ENCODE peak calls at places on chromosomes 1 and 21, in six cellular contexts. H is suprapubic skin, X is sigmoid colon, M is A549, K is H1, Z is ovary. I is an unnamed sample.

GRCh38 chr1:29878501-29878900 is 642.2 kb downstream of the PTPRU start:
- DNase-seq in H (peak; percentile 43), X (no peak), M (no peak), K (no peak), Z (no peak), I (no peak)

GRCh38 chr1:34879230-34879629 is 19.7 kb upstream of the SMIM12 start:
- DNase-seq in H (no peak), X (no peak), M (no peak), K (no peak), Z (no peak), I (no peak)

GRCh38 chr1:158115126-158115525 is 65.6 kb upstream of the CD1D start:
- DNase-seq in H (no peak), X (no peak), M (no peak), K (no peak), Z (no peak), I (no peak)

GRCh38 chr1:192445243-192445642 is 128.5 kb downstream of the RGS21 start:
- DNase-seq in H (no peak), X (no peak), M (no peak), K (no peak), Z (no peak), I (no peak)

GRCh38 chr1:193325042-193325441 is 138.6 kb upstream of the B3GALT2 start:
- DNase-seq in H (no peak), X (no peak), M (no peak), K (no peak), Z (no peak), I (no peak)

GRCh38 chr1:151945725-151946365 is 36.5 kb upstream of the THEM4 start:
- DNase-seq in H (peak; percentile 96), X (peak; percentile 95), M (peak; percentile 90), K (peak; percentile 57), Z (peak; percentile 78), I (peak; percentile 73)

GRCh38 chr1:168654198-168654910 is 74.7 kb downstream of the DPT start:
- DNase-seq in H (no peak), X (no peak), M (no peak), K (no peak), Z (no peak), I (no peak)

GRCh38 chr1:22794691-22795090 is 84.1 kb downstream of the EPHB2 start:
- DNase-seq in H (no peak), X (no peak), M (no peak), K (no peak), Z (no peak), I (no peak)

GRCh38 chr1:246971322-246971721 is 36.5 kb downstream of the ZNF695 start:
- DNase-seq in H (no peak), X (no peak), M (no peak), K (peak; percentile 47), Z (peak; percentile 68), I (peak; percentile 63)

GRCh38 chr1:198496216-198497143 is 44.0 kb downstream of the ATP6V1G3 start:
- DNase-seq in H (no peak), X (no peak), M (no peak), K (no peak), Z (no peak), I (no peak)

GRCh38 chr1:32072622-32073386 is at the start of gene TMEM39B:
- DNase-seq in H (peak; percentile 97), X (peak; percentile 97), M (peak; percentile 82), K (peak; percentile 97), Z (peak; percentile 95), I (peak; percentile 97)

GRCh38 chr1:153485880-153486279 is 25.4 kb upstream of the S100A7 start:
- DNase-seq in H (no peak), X (no peak), M (no peak), K (no peak), Z (no peak), I (no peak)

GRCh38 chr1:41152622-41153044 is 89.5 kb downstream of the SCMH1 start:
- DNase-seq in H (no peak), X (peak; percentile 65), M (peak; percentile 38), K (no peak), Z (no peak), I (no peak)

GRCh38 chr1:214277704-214278635 is 3.0 kb upstream of the SMYD2 start:
- DNase-seq in H (no peak), X (no peak), M (no peak), K (no peak), Z (no peak), I (no peak)

GRCh38 chr21:29130234-29130993 is at the start of gene MAP3K7CL:
- DNase-seq in H (peak; percentile 83), X (peak; percentile 81), M (no peak), K (no peak), Z (no peak), I (no peak)

DNA sequence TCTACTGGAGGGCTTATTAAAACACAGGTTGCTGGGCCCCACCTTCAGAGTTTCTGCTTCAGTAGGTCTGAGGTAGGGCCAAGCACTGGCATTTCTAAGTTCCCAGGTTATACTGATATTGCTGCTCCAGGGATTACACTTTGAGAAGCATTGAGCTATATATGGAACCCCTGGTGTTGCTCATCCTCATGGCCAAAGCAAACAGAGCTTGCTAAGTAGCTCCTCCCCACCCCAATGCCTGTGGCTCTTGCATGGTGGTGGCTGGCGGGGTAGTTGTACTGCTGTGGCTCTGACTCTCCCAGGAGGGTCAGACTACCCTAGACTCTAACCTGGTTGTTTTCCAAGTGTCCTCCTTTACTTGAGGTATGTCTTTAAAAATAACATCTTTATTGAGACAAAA is 143.6 kb downstream of the SPATA46 start:
- DNase-seq in H (no peak), X (no peak), M (no peak), K (no peak), Z (no peak), I (no peak)
- H3K4me1 ChIP-seq in H (no peaks in the 10 kb centered on the region), X (peaks cover 12% of the 10 kb centered on the region), M (no peaks in the 10 kb centered on the region), K (peaks cover 8% of the 10 kb centered on the region), Z (no peaks in the 10 kb centered on the region), I (peaks cover 35% of the 10 kb centered on the region)

GRCh38 chr1:178868700-178869099 is 2.2 kb downstream of the ANGPTL1 start:
- DNase-seq in H (no peak), X (no peak), M (no peak), K (no peak), Z (no peak), I (no peak)

GRCh38 chr1:178867670-178868069 is 3.2 kb downstream of the ANGPTL1 start:
- DNase-seq in H (no peak), X (no peak), M (no peak), K (no peak), Z (no peak), I (no peak)

GRCh38 chr1:178870944-178871343 is at the start of gene ANGPTL1:
- DNase-seq in H (no peak), X (no peak), M (no peak), K (no peak), Z (no peak), I (no peak)

GRCh38 chr1:178871551-178872320 is 859 bp upstream of the ANGPTL1 start:
- DNase-seq in H (no peak), X (no peak), M (no peak), K (no peak), Z (no peak), I (no peak)

DNA sequence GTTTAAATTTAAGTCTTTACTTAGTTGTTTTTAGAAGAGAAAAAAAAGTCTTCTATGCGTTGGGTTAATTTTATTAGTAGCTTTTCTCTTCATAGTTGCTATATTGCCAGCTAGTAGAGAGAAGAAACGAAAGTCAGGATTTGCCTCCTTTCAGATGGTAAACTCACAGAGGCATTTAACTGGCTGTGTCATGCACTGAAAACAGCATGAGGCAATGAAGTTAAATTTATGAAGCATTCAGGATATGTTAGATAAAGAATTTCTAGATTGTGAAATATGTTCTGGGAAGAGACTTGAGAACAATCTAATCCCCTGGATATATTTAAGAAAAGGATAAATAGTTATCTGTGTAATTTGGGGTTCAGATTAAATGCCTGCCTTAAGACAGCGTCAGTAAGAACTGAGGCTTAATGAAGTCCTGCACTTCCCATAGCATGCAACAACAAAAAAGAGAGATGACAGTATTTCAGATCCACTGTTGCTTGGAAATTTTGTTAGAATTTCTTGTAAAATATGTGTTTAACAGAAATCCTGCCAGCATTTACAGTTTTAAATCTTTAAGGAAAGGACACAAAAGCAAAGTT is 1.7 kb downstream of the ANGPTL1 start:
- DNase-seq in H (no peak), X (no peak), M (no peak), K (no peak), Z (no peak), I (no peak)
- TF ChIP-seq POLR2A in H (no peak), X (no peak), M (no peak), K (no peak), Z (no peak), I (no peak)

GRCh38 chr1:227760377-227760776 is 25.1 kb downstream of the SNAP47 start:
- DNase-seq in H (no peak), X (no peak), M (no peak), K (no peak), Z (no peak), I (no peak)

GRCh38 chr1:227757781-227758180 is 22.5 kb downstream of the SNAP47 start:
- DNase-seq in H (no peak), X (no peak), M (no peak), K (no peak), Z (no peak), I (no peak)

GRCh38 chr1:227761621-227762230 is 26.5 kb downstream of the SNAP47 start:
- DNase-seq in H (peak; percentile 72), X (no peak), M (no peak), K (no peak), Z (no peak), I (no peak)

GRCh38 chr1:227758366-227758765 is 23.1 kb downstream of the SNAP47 start:
- DNase-seq in H (no peak), X (no peak), M (no peak), K (no peak), Z (no peak), I (no peak)

DNA sequence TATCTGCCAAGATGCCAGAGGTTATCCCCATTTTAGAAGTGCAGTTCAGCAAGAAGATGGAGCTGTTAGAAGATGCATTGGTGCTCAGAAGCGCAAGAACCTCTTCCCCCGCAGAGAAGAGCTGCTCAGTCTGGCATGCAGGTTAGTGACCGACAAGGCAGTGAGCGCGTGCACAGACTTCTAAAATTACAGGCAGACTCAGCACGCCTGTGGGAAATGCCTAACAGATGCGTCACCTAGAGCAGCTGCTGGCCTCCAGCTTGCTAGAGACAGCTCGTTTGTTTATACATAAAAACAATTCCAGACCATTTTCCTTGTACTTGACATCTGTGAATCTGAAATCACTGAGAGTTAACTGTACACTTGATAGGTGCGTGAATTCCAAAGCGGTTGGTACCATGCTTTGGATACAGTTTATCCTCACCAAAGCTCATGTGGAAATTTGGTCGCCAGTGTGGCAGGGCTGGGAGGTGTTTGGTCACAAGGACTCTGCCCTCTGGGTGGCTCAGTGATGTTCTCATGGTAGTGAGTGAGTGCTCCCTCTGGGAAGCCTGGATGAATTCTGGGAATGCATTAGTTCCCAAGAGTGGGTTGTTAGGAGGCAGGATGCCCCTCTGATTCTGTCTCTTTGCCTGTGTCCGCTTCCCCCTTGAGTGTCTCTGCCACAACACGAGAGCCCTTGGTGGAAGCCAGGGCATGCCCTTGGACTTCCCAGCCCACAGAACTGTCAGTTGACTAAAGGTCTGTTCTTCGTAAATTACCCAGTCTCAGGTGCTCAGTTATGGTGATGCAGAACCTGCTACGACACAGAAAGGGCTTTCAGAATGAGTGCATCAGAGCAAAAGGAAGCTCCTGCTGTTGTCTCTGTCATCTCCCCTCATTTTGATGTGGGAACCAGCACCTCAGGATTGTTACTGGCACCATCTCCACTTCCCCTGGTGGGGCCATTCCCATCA is 24.4 kb downstream of the SNAP47 start:
- DNase-seq in H (peak; percentile 86), X (peak; percentile 94), M (no peak), K (no peak), Z (peak; percentile 77), I (no peak)
- TF ChIP-seq EP300 in H (no peak), X (no peak), M (no peak), K (no peak), Z (no peak), I (no peak)

GRCh38 chr1:201767339-201767738 is 61.6 kb upstream of the IPO9 start:
- DNase-seq in H (no peak), X (no peak), M (no peak), K (no peak), Z (no peak), I (no peak)
- H3K4me1 ChIP-seq in H (peaks cover 43% of the 10 kb centered on the region), X (peaks cover 17% of the 10 kb centered on the region), M (peaks cover 4% of the 10 kb centered on the region), K (no peaks in the 10 kb centered on the region), Z (peaks cover 1% of the 10 kb centered on the region), I (peaks cover 16% of the 10 kb centered on the region)

GRCh38 chr1:205775015-205775716 is at the start of gene RAB29:
- DNase-seq in H (peak; percentile 90), X (peak; percentile 92), M (peak; percentile 74), K (peak; percentile 38), Z (peak; percentile 81), I (peak; percentile 82)
- TF ChIP-seq POLR2A in H (no peak), X (no peak), M (no peak), K (no peak), Z (peak; percentile 29), I (no peak)